ENCODE peak calls at places on chromosomes 11 and 22, in five cellular contexts. Q is PC-3; Y is heart right ventricle; G is activated naive CD4-positive, alpha-beta T cell treated with anti-CD3 and anti-CD28 coated beads, Interleukin-2, amount 50 U/mL, for 72 hours; A is upper lobe of right lung. N is an unnamed sample.

GRCh38 chr11:71548120-71548519 is at the start of gene KRTAP5-9:
- ATAC-seq in Q (no peak), A (no peak), G (no peak), Y (no peak), N (no peak)

GRCh38 chr22:23800297-23801237 is 13.8 kb downstream of the SMARCB1 start:
- ATAC-seq in A (peak), G (no peak), Q (no peak), Y (no peak), N (no peak)

GRCh38 chr11:60477035-60477445 is 15.5 kb upstream of the MS4A12 start:
- ATAC-seq in G (no peak), Y (peak), A (no peak), Q (no peak), N (no peak)

GRCh38 chr22:39365406-39365782 is 15.6 kb downstream of the SYNGR1 start:
- ATAC-seq in Q (no peak), G (no peak), A (no peak), Y (no peak), N (no peak)

GRCh38 chr22:21736084-21736642 is 569 bp upstream of the YPEL1 start:
- ATAC-seq in Y (no peak), G (no peak), A (peak), Q (no peak), N (peak)

GRCh38 chr11:46918778-46919513 is 596 bp upstream of the LRP4 start:
- ATAC-seq in Y (no peak), Q (no peak), G (no peak), A (no peak), N (no peak)

GRCh38 chr22:46935506-46936377 is 173.3 kb downstream of the TBC1D22A start:
- ATAC-seq in G (no peak), Q (no peak), Y (peak), A (peak), N (no peak)

GRCh38 chr22:25167082-25167481 is 32.6 kb upstream of the CRYBB3 start:
- ATAC-seq in Y (no peak), A (no peak), G (no peak), Q (peak), N (no peak)

GRCh38 chr11:17547051-17547577 is at the start of gene OTOG:
- ATAC-seq in Y (no peak), A (no peak), G (no peak), Q (no peak), N (no peak)

GRCh38 chr11:94769897-94770296 is 1.7 kb downstream of the AMOTL1 start:
- ATAC-seq in Y (no peak), G (no peak), Q (no peak), A (no peak), N (no peak)

GRCh38 chr11:95922536-95923440 is 1.1 kb downstream of the MTMR2 start:
- ATAC-seq in Q (no peak), Y (no peak), G (no peak), A (no peak), N (no peak)

GRCh38 chr22:17780116-17780740 is 6.0 kb upstream of the BID start:
- ATAC-seq in A (no peak), Y (no peak), Q (no peak), G (peak), N (peak)

GRCh38 chr22:36110306-36110791 is 50.2 kb downstream of the APOL3 start:
- ATAC-seq in Q (no peak), G (no peak), A (no peak), Y (no peak), N (no peak)

GRCh38 chr11:122706261-122706660 is 50.7 kb downstream of the UBASH3B start:
- ATAC-seq in G (no peak), A (no peak), Y (no peak), Q (no peak), N (no peak)

GRCh38 chr11:121544956-121545355 is 92.2 kb upstream of the SORL1-AS1 start:
- ATAC-seq in Y (no peak), G (peak), A (no peak), Q (no peak), N (peak)

N was measured in activated T-helper 17 cell treated with anti-CD3 and anti-CD28 coated beads, Interleukin-2, amount 50 U/mL, for 72 hours.